ENCODE peak calls at places on chromosome 14, in six cellular contexts. K is T-helper 17 cell, I is K562, F is right atrium auricular region, J is RPMI8226, S is kidney glomerular epithelial cell. X is an unnamed sample.

GRCh38 chr14:23362200-23362599 is 2.8 kb downstream of the EFS start:
- DNase-seq in I (no peak), J (peak), F (no peak), K (no peak), S (no peak), X (no peak)

GRCh38 chr14:63897706-63898105 is 44.9 kb downstream of the SYNE2 start:
- DNase-seq in J (no peak), F (no peak), K (no peak), I (no peak), S (no peak), X (no peak)

GRCh38 chr14:57346741-57347140 is 43.6 kb upstream of the NAA30 start:
- DNase-seq in S (no peak), K (no peak), I (no peak), J (no peak), F (no peak), X (no peak)

GRCh38 chr14:74400328-74400727 is 25.7 kb downstream of the SYNDIG1L start:
- DNase-seq in F (no peak), J (no peak), I (no peak), S (no peak), K (no peak), X (no peak)

GRCh38 chr14:58574623-58575022 is 63.1 kb upstream of the DACT1 start:
- DNase-seq in F (no peak), S (no peak), I (no peak), K (no peak), J (no peak), X (no peak)

GRCh38 chr14:59677771-59678211 is 101.2 kb upstream of the CCDC175 start:
- DNase-seq in S (peak), J (no peak), I (no peak), F (no peak), K (no peak), X (no peak)

GRCh38 chr14:68140111-68140741 is 320.6 kb downstream of the RAD51B start:
- DNase-seq in K (no peak), S (peak), F (peak), J (no peak), I (no peak), X (peak)

GRCh38 chr14:33891700-33892099 is 59.2 kb downstream of the EGLN3 start:
- DNase-seq in K (no peak), J (no peak), I (no peak), S (no peak), F (no peak), X (peak)

GRCh38 chr14:20866963-20867362 is 24.2 kb upstream of the RNASE3 start:
- DNase-seq in I (no peak), F (no peak), K (no peak), S (no peak), J (peak), X (no peak)

GRCh38 chr14:64038857-64039542 is 186.2 kb downstream of the SYNE2 start:
- DNase-seq in I (no peak), J (no peak), K (no peak), S (no peak), F (no peak), X (no peak)